ENCODE peak calls at places on chromosomes 3 and 15, in ten cellular contexts. O is GM23338; T is NCI-H524 treated with DMSO at 0.1 percent for 48 hours; R is frontal cortex; W is activated CD4-positive, alpha-beta T cell treated with anti-CD3 and anti-CD28 coated beads, Interleukin-2, amount 50 U/mL, for 24 hours; A is COR-L47; E is Daoy; L is HTR-8/SVneo; I is activated CD4-positive, CD25-positive, alpha-beta regulatory T cell; Q is non-pigmented ciliary epithelial cell. Y is an unnamed sample.
A peak's percentile ranks its signal among the peaks of the same experiment; 100 is the strongest.

GRCh38 chr15:44101944-44102343 is 93.1 kb downstream of the FRMD5 start:
- DNase-seq in L (peak; percentile 15), I (no peak), W (no peak), Q (peak; percentile 71), O (no peak), A (no peak), T (no peak), E (no peak), R (no peak), Y (peak; percentile 59)

GRCh38 chr15:68373028-68373427 is 58.9 kb downstream of the ITGA11 start:
- DNase-seq in Q (no peak), W (no peak), I (no peak), L (no peak), R (no peak), T (no peak), O (no peak), E (no peak), A (no peak), Y (peak; percentile 23)

GRCh38 chr15:52124270-52124878 is 11.8 kb upstream of the BCL2L10 start:
- DNase-seq in R (no peak), I (no peak), O (no peak), Q (no peak), W (no peak), E (peak; percentile 85), L (no peak), T (no peak), A (no peak), Y (peak; percentile 72)

GRCh38 chr15:71411538-71412482 is 296.5 kb downstream of the THSD4 start:
- DNase-seq in L (no peak), I (no peak), T (no peak), W (no peak), E (peak; percentile 6), A (no peak), R (peak; percentile 8), O (no peak), Q (no peak), Y (peak; percentile 74)

GRCh38 chr3:175316799-175317198 is 457.7 kb downstream of the NAALADL2 start:
- DNase-seq in O (no peak), R (no peak), I (no peak), L (no peak), Q (no peak), A (no peak), W (no peak), E (no peak), T (peak; percentile 33), Y (no peak)

GRCh38 chr15:83890584-83890983 is 236.7 kb downstream of the ADAMTSL3 start:
- DNase-seq in Q (no peak), T (no peak), E (no peak), L (no peak), R (no peak), O (no peak), A (no peak), W (no peak), I (no peak), Y (no peak)

GRCh38 chr3:40921251-40921650 is 278.1 kb upstream of the CTNNB1 start:
- DNase-seq in I (no peak), W (no peak), R (no peak), Q (no peak), T (no peak), A (no peak), L (no peak), O (no peak), E (no peak), Y (no peak)

GRCh38 chr3:37214076-37214475 is 39.7 kb upstream of the LRRFIP2 start:
- DNase-seq in A (no peak), I (no peak), W (no peak), Q (no peak), E (no peak), T (no peak), O (peak; percentile 62), L (no peak), R (no peak), Y (no peak)

GRCh38 chr15:67037694-67038093 is 27.7 kb upstream of the SMAD3 start:
- DNase-seq in W (no peak), R (no peak), I (no peak), A (no peak), L (no peak), O (no peak), E (no peak), T (no peak), Q (no peak), Y (no peak)

GRCh38 chr3:184334470-184335158 is 2.8 kb upstream of the FAM131A start:
- DNase-seq in A (no peak), T (no peak), Q (no peak), I (peak; percentile 22), R (no peak), E (peak; percentile 82), W (peak; percentile 31), O (no peak), L (no peak), Y (peak; percentile 88)

GRCh38 chr3:66338927-66339326 is 118.1 kb downstream of the SLC25A26 start:
- DNase-seq in E (no peak), T (no peak), I (no peak), A (no peak), Q (no peak), O (no peak), R (no peak), L (no peak), W (no peak), Y (no peak)

GRCh38 chr3:15794303-15794771 is 3.4 kb downstream of the ANKRD28 start:
- DNase-seq in I (no peak), E (peak; percentile 44), O (no peak), Q (no peak), R (no peak), T (no peak), W (no peak), A (no peak), L (no peak), Y (no peak)

GRCh38 chr3:183650554-183650953 is 15.1 kb downstream of the KLHL24 start:
- DNase-seq in Q (peak; percentile 61), O (no peak), I (no peak), L (no peak), E (no peak), T (no peak), R (no peak), A (no peak), W (no peak), Y (no peak)

GRCh38 chr3:182530316-182530715 is 263.0 kb upstream of the ATP11B start:
- DNase-seq in A (no peak), W (no peak), I (no peak), R (no peak), E (no peak), L (no peak), Q (no peak), O (no peak), T (no peak), Y (no peak)

Y was measured in islet precursor cell.